ENCODE peak calls at places on chromosomes 11 and 22, in four cellular contexts. D is GM23248, F is body of pancreas, V is IMR-90. R is an unnamed sample. For H3K4me1 and H3K27me3, the result is how much of the 10 kb centered on the place peaks cover.

GRCh38 chr11:69533296-69534165 is 52.1 kb downstream of the LINC01488 start:
- DNase-seq in D (no peak), F (no peak), V (no peak), R (no peak)

GRCh38 chr11:46948378-46949131 is 12.0 kb downstream of the CSTPP1 start:
- DNase-seq in D (peak), F (no peak), V (peak), R (no peak)

GRCh38 chr22:48660795-48661740 is 1166.6 kb downstream of the BRD1 start:
- DNase-seq in D (no peak), F (no peak), V (no peak), R (no peak)

GRCh38 chr11:29984544-29984943 is 32.3 kb downstream of the KCNA4 start:
- DNase-seq in D (no peak), F (no peak), V (no peak), R (no peak)

GRCh38 chr11:16603890-16604783 is 134.3 kb upstream of the C11orf58 start:
- DNase-seq in D (peak), F (peak), V (peak), R (peak)

GRCh38 chr22:38454011-38454360 is 1.0 kb downstream of the KCNJ4 start:
- DNase-seq in D (no peak), F (no peak), V (no peak), R (no peak)

GRCh38 chr11:43542734-43543133 is 137.8 kb upstream of the HSD17B12 start:
- DNase-seq in D (peak), F (no peak), V (no peak), R (no peak)

GRCh38 chr11:75351541-75352416 is at the start of gene ARRB1:
- DNase-seq in D (peak), F (peak), V (no peak), R (peak)

GRCh38 chr11:76689861-76690260 is 19.3 kb upstream of the LRRC32 start:
- DNase-seq in D (no peak), F (no peak), V (no peak), R (no peak)

GRCh38 chr11:29183301-29183700 is 833.5 kb downstream of the KCNA4 start:
- DNase-seq in D (no peak), F (no peak), V (no peak), R (no peak)

GRCh38 chr22:46661221-46661851 is 41.1 kb downstream of the GRAMD4 start:
- DNase-seq in D (peak), F (no peak), V (peak), R (no peak)

GRCh38 chr11:75668508-75669297 is at the start of gene MAP6:
- DNase-seq in D (peak), F (no peak), V (no peak), R (no peak)

GRCh38 chr22:31828739-31829138 is 74.9 kb downstream of the DEPDC5 start:
- DNase-seq in D (no peak), F (no peak), V (no peak), R (no peak)

GRCh38 chr22:47059701-47060161 is 297.3 kb downstream of the TBC1D22A start:
- DNase-seq in D (no peak), F (no peak), V (no peak), R (no peak)

GRCh38 chr11:58926251-58926650 is 13.0 kb upstream of the GLYATL1 start:
- DNase-seq in D (peak), F (no peak), V (peak), R (no peak)

GRCh38 chr11:58921778-58922390 is 17.4 kb upstream of the GLYATL1 start:
- DNase-seq in D (no peak), F (no peak), V (no peak), R (no peak)

GRCh38 chr11:58924230-58924629 is 15.1 kb upstream of the GLYATL1 start:
- DNase-seq in D (no peak), F (no peak), V (no peak), R (no peak)

GRCh38 chr11:58922475-58922874 is 16.8 kb upstream of the GLYATL1 start:
- DNase-seq in D (no peak), F (no peak), V (no peak), R (no peak)

GRCh38 chr11:58923300-58923788 is 15.9 kb upstream of the GLYATL1 start:
- DNase-seq in D (peak), F (no peak), V (peak), R (no peak)
- H3K4me3 ChIP-seq in D (peak), F (no peak), V (peak), R (no peak)

GRCh38 chr22:36368359-36368983 is 19.3 kb downstream of the MYH9 start:
- DNase-seq in D (peak), F (peak), V (peak), R (no peak)
- H3K4me1 ChIP-seq in D (half or more), F (half or more), V (half or more), R (half or more)

GRCh38 chr11:279966-280761 is 2.0 kb downstream of the NLRP6 start:
- DNase-seq in D (peak), F (peak), V (peak), R (peak)

GRCh38 chr11:280762-281485 is 2.7 kb downstream of the NLRP6 start:
- DNase-seq in D (peak), F (peak), V (no peak), R (peak)

GRCh38 chr11:282630-283360 is 4.6 kb downstream of the NLRP6 start:
- DNase-seq in D (no peak), F (no peak), V (no peak), R (peak)

GRCh38 chr11:282171-282570 is 4.0 kb downstream of the NLRP6 start:
- DNase-seq in D (no peak), F (no peak), V (no peak), R (no peak)

DNA sequence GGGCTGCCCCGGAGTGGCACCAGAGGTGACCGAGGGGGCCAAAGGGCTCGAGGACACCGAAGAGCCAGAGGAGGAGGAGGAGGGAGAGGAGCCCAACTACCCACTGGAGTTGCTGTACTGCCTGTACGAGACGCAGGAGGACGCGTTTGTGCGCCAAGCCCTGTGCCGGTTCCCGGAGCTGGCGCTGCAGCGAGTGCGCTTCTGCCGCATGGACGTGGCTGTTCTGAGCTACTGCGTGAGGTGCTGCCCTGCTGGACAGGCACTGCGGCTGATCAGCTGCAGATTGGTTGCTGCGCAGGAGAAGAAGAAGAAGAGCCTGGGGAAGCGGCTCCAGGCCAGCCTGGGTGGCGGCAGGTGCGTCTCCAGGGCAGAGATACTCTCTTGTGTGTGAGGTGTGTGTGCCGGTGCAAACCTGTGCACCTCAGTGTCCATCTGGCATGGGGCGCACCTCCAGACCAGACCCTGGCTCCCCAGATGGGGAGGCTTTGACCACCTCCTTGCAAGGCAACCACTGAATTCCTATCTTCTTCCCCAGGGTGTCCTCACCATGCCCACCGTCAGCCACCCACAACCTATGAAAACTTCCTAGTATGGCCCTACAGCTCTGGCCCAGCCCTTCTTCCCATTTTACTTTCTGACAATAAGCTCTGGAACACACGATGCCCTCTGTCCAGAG is 3.4 kb downstream of the NLRP6 start:
- DNase-seq in D (no peak), F (no peak), V (no peak), R (no peak)
- H3K27me3 ChIP-seq in D (half or more), F (under half), V (half or more), R (under half)

GRCh38 chr11:8268530-8269461 is 5.1 kb upstream of the LMO1 start:
- DNase-seq in D (peak), F (no peak), V (no peak), R (no peak)
- H3K4me3 ChIP-seq in D (peak), F (no peak), V (no peak), R (peak)

DNA sequence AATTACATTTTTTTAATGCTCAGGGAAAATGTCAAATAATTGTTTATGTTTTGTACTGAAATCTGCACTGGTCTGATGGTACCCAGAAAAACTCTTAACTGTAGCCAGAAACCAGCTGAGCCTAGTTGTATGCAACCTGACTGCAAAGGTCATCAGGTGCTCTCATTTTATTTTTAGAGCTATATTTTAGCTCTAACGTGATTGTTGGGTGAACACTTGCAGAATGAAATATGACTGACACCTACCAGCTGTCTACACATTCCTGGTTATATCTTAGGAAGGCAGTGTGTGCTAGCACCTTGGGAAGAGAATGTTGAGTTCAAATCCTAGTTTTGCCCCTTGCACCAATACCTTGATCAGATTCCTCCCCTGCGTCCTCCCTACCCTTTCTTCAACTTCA is 23.6 kb downstream of the PTPRJ start:
- DNase-seq in D (no peak), F (no peak), V (no peak), R (no peak)
- H3K4me1 ChIP-seq in D (under half), F (under half), V (under half), R (under half)

GRCh38 chr11:120224872-120225371 is 14.1 kb downstream of the OAF start:
- DNase-seq in D (no peak), F (no peak), V (no peak), R (peak)
- H3K27me3 ChIP-seq in D (under half), F (under half), V (under half), R (under half)

GRCh38 chr11:49202287-49202976 is 6.0 kb downstream of the FOLH1 start:
- DNase-seq in D (no peak), F (no peak), V (no peak), R (no peak)

DNA sequence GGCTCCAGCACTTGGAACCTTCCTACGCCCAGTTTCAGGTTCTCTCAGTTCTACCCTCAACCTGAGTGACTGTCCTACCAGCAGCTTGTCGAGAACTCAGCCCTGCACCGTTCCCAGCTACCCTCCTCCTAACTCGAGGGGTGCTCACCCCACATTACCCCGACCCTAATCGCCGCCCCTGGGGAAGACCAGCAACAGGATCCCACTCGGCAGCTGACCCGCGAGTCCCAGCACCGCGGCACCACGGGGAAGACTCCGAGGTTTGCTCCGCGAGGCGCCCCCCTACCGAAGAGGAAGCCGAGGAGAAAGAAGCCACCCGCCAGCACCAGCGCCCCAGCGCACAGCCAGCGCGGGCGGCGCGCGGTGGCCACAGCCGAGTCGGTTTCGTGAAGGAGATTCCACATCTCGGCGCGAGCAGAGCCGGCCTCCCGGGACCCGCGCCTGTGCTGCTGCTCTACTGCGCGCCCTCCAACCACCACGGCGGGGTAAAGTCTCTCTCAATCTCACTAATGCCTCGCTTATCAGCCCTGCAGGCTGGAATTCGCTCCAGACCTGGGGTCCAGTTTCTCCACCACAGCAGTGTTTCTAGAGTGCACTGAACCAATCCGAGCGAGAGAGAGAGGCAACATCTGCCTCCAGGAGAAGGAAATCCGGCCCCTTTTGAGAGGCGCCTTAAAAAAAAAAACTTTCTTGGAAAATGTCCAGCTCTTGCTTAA is at the start of gene FOLH1:
- DNase-seq in D (peak), F (peak), V (no peak), R (peak)
- H3K4me3 ChIP-seq in D (peak), F (no peak), V (no peak), R (peak)

GRCh38 chr22:41052661-41053490 is 39.5 kb upstream of the EP300 start:
- DNase-seq in D (peak), F (no peak), V (peak), R (no peak)

GRCh38 chr22:41047741-41048140 is 44.7 kb upstream of the EP300 start:
- DNase-seq in D (no peak), F (no peak), V (peak), R (no peak)

GRCh38 chr22:41043727-41044126 is 48.7 kb upstream of the EP300 start:
- DNase-seq in D (no peak), F (no peak), V (no peak), R (no peak)

GRCh38 chr22:41050873-41051272 is 41.5 kb upstream of the EP300 start:
- DNase-seq in D (peak), F (no peak), V (no peak), R (no peak)

GRCh38 chr22:41048791-41049717 is 43.3 kb upstream of the EP300 start:
- DNase-seq in D (peak), F (peak), V (peak), R (no peak)
- H3K4me1 ChIP-seq in D (under half), F (under half), V (under half), R (under half)

DNA sequence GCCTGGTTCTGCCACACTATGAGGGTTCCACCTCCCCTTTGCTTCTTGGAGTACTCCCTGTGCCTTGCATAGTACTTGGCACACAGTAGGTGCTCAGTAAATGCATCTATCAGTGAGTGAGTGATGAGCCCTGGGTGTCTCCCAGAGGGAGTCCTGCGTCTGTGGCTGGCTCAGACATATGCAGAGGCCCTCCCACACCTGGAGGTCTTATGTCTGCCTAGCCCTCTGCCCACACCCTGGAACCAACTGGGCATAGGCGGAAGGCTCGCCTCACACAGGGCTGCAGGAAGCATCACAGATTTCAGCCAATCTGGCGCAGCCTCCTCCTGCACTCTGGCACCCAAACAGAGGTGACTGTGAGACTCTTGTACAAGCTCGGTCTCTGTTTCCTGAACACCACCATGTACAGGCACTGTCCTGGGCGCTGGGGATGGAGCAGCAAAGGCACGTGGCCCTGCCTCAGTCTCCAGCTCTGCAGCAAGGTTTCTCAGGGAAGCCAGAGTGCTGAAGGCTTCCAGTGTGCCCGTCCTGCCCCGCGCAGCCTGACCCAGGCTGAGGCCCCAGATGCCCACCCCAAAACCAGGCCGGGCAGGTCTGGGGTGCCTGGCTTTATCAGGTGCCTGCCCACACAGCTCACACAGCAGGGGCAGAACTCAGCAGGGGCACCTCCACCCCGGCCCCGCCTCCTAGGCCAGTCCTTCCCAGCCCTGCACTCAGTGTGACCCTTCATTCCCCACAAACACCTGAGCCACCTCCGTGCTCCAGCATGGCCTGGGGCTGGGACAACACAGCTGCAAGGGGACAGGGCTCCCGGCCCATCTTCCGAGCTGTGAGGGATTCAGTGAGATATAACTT is 26.7 kb downstream of the FLRT1 start:
- DNase-seq in D (no peak), F (no peak), V (no peak), R (no peak)
- H3K27me3 ChIP-seq in D (under half), F (under half), V (under half), R (under half)

GRCh38 chr22:19578180-19579004 is 54.2 kb upstream of the CLDN5 start:
- DNase-seq in D (no peak), F (no peak), V (no peak), R (no peak)
- H3K4me3 ChIP-seq in D (no peak), F (no peak), V (no peak), R (no peak)